ENCODE peak calls at places on chromosomes 12 and 14, in seven cellular contexts. M, I, Q, H, D, B and X are unnamed samples.

GRCh38 chr12:114163766-114164165 is 197.6 kb upstream of the RBM19 start:
- DNase-seq in M (no peak), I (no peak), Q (no peak), H (no peak), D (no peak), B (no peak), X (peak)

GRCh38 chr12:93448796-93449195 is 7.0 kb upstream of the UBE2N start:
- DNase-seq in M (no peak), I (no peak), Q (no peak), H (no peak), D (no peak), B (no peak), X (no peak)

GRCh38 chr12:112924986-112925385 is 13.3 kb upstream of the OAS3 start:
- DNase-seq in M (no peak), I (no peak), Q (no peak), H (no peak), D (no peak), B (no peak), X (no peak)

GRCh38 chr12:12990700-12991468 is 9.2 kb downstream of the HEBP1 start:
- DNase-seq in M (no peak), I (no peak), Q (no peak), H (no peak), D (peak), B (no peak), X (peak)

GRCh38 chr12:52600941-52601481 is at the start of gene KRT72:
- DNase-seq in M (no peak), I (no peak), Q (no peak), H (no peak), D (no peak), B (no peak), X (no peak)

GRCh38 chr12:119838781-119839180 is 38.3 kb downstream of the CIT start:
- DNase-seq in M (no peak), I (no peak), Q (no peak), H (no peak), D (no peak), B (no peak), X (no peak)

GRCh38 chr14:24895243-24895583 is 154.7 kb downstream of the STXBP6 start:
- DNase-seq in M (no peak), I (no peak), Q (no peak), H (no peak), D (no peak), B (no peak), X (no peak)

GRCh38 chr14:20712900-20713299 is 24.3 kb downstream of the ANG start:
- DNase-seq in M (no peak), I (no peak), Q (no peak), H (no peak), D (no peak), B (no peak), X (no peak)

GRCh38 chr14:76829650-76830421 is 3.6 kb downstream of the LRRC74A start:
- DNase-seq in M (peak), I (no peak), Q (no peak), H (no peak), D (peak), B (no peak), X (no peak)

GRCh38 chr14:51784466-51784865 is 75.9 kb upstream of the GNG2 start:
- DNase-seq in M (no peak), I (no peak), Q (no peak), H (no peak), D (no peak), B (no peak), X (no peak)

GRCh38 chr12:61232040-61232439 is 1028.2 kb upstream of the USP15 start:
- DNase-seq in M (no peak), I (no peak), Q (no peak), H (no peak), D (no peak), B (no peak), X (no peak)

GRCh38 chr12:57475271-57476161 is 4.2 kb downstream of the ARHGAP9 start:
- DNase-seq in M (peak), I (no peak), Q (no peak), H (no peak), D (peak), B (no peak), X (peak)

GRCh38 chr12:97038859-97039258 is 131.8 kb downstream of the NEDD1 start:
- DNase-seq in M (no peak), I (no peak), Q (no peak), H (no peak), D (no peak), B (no peak), X (peak)

GRCh38 chr14:58944226-58944769 is 244.2 kb upstream of the DAAM1 start:
- DNase-seq in M (no peak), I (no peak), Q (no peak), H (no peak), D (peak), B (no peak), X (peak)

GRCh38 chr12:111341426-111342065 is 27.3 kb downstream of the PHETA1 start:
- DNase-seq in M (no peak), I (no peak), Q (no peak), H (no peak), D (no peak), B (no peak), X (no peak)

GRCh38 chr12:121507245-121507644 is 73.6 kb downstream of the KDM2B start:
- DNase-seq in M (no peak), I (no peak), Q (no peak), H (no peak), D (no peak), B (no peak), X (no peak)

GRCh38 chr14:52935847-52936246 is 15.0 kb downstream of the FERMT2 start:
- DNase-seq in M (no peak), I (no peak), Q (no peak), H (no peak), D (no peak), B (no peak), X (no peak)

GRCh38 chr12:102757154-102757873 is 159.7 kb downstream of the PAH start:
- DNase-seq in M (no peak), I (no peak), Q (no peak), H (no peak), D (no peak), B (no peak), X (no peak)

GRCh38 chr12:59736786-59737185 is 141.0 kb downstream of the SLC16A7 start:
- DNase-seq in M (no peak), I (peak), Q (no peak), H (no peak), D (no peak), B (no peak), X (peak)

GRCh38 chr12:19707948-19708409 is 268.7 kb downstream of the AEBP2 start:
- DNase-seq in M (no peak), I (no peak), Q (no peak), H (no peak), D (no peak), B (no peak), X (peak)

GRCh38 chr12:132445884-132446471 is 44.0 kb upstream of the FBRSL1 start:
- DNase-seq in M (no peak), I (no peak), Q (no peak), H (peak), D (peak), B (peak), X (peak)

GRCh38 chr12:114018669-114019068 is 52.5 kb upstream of the RBM19 start:
- DNase-seq in M (no peak), I (no peak), Q (no peak), H (no peak), D (peak), B (no peak), X (peak)

GRCh38 chr12:91434081-91434480 is 251.5 kb upstream of the DCN start:
- DNase-seq in M (no peak), I (no peak), Q (no peak), H (no peak), D (no peak), B (no peak), X (no peak)

GRCh38 chr12:4011597-4011996 is 138.4 kb upstream of the PARP11 start:
- DNase-seq in M (no peak), I (no peak), Q (no peak), H (no peak), D (no peak), B (no peak), X (peak)

GRCh38 chr14:75252254-75252837 is 26.3 kb upstream of the FOS start:
- DNase-seq in M (no peak), I (no peak), Q (no peak), H (no peak), D (peak), B (no peak), X (peak)

GRCh38 chr14:85090681-85091080 is 439.3 kb upstream of the FLRT2 start:
- DNase-seq in M (no peak), I (no peak), Q (no peak), H (no peak), D (no peak), B (no peak), X (no peak)

GRCh38 chr12:24012528-24012927 is 63.1 kb upstream of the SOX5 start:
- DNase-seq in M (no peak), I (no peak), Q (no peak), H (no peak), D (peak), B (no peak), X (peak)

GRCh38 chr14:37992489-37992888 is 215.2 kb upstream of the SSTR1 start:
- DNase-seq in M (no peak), I (no peak), Q (no peak), H (no peak), D (peak), B (no peak), X (no peak)

GRCh38 chr12:94545937-94546771 is 86.5 kb upstream of the CEP83 start:
- DNase-seq in M (peak), I (peak), Q (no peak), H (no peak), D (peak), B (no peak), X (peak)

GRCh38 chr14:78286210-78286609 is 116.0 kb downstream of the NRXN3 start:
- DNase-seq in M (no peak), I (no peak), Q (no peak), H (no peak), D (no peak), B (no peak), X (no peak)

GRCh38 chr12:92717202-92717601 is 14.4 kb downstream of the PLEKHG7 start:
- DNase-seq in M (no peak), I (peak), Q (no peak), H (no peak), D (peak), B (no peak), X (peak)

GRCh38 chr14:64220466-64220865 is 73.7 kb downstream of the ESR2 start:
- DNase-seq in M (no peak), I (no peak), Q (no peak), H (no peak), D (no peak), B (no peak), X (no peak)

GRCh38 chr12:49897276-49897675 is 6.4 kb downstream of the FAIM2 start:
- DNase-seq in M (no peak), I (no peak), Q (no peak), H (no peak), D (no peak), B (no peak), X (no peak)